ENCODE peak calls at places on chromosomes 12 and 14, in ten cellular contexts. U is NCI-H774; G is activated gamma-delta T cell treated with anti-CD3 and anti-CD28 coated beads, Interleukin-2, amount 50 U/mL, for 16 hours; C is GM03348; O is left cardiac atrium; F is AG20443; Z is mesothelial cell of epicardium; R is M059J; I is activated CD8-positive, alpha-beta memory T cell treated with anti-CD3 and anti-CD28 coated beads, Interleukin-2, amount 50 U/mL, for 4 hours; D is stimulated activated CD4-positive, alpha-beta T cell treated with anti-CD3 and anti-CD28 coated beads, TNF-alpha, amount 100 ng/mL, for 24 hours. P is an unnamed sample.

GRCh38 chr14:50955373-50956043 is 11.2 kb upstream of the PYGL start:
- DNase-seq in U (no peak), G (no peak), C (peak), O (peak), F (peak), Z (no peak), R (peak), I (no peak), D (peak), P (no peak)

GRCh38 chr12:120115692-120116442 is 686 bp downstream of the RAB35 start:
- DNase-seq in U (no peak), G (no peak), C (no peak), O (peak), F (no peak), Z (no peak), R (peak), I (no peak), D (peak), P (no peak)

GRCh38 chr14:76870146-76870545 is 43.9 kb downstream of the LRRC74A start:
- DNase-seq in U (no peak), G (no peak), C (no peak), O (no peak), F (no peak), Z (no peak), R (peak), I (no peak), D (no peak), P (no peak)

GRCh38 chr12:122232691-122233090 is 6.8 kb upstream of the DIABLO start:
- DNase-seq in U (no peak), G (no peak), C (no peak), O (no peak), F (no peak), Z (no peak), R (no peak), I (no peak), D (no peak), P (no peak)

GRCh38 chr14:104702673-104703072 is 13.3 kb downstream of the INF2 start:
- DNase-seq in U (no peak), G (no peak), C (no peak), O (no peak), F (no peak), Z (no peak), R (no peak), I (no peak), D (no peak), P (no peak)

GRCh38 chr12:57609781-57610552 is 1.3 kb upstream of the ARHGEF25 start:
- DNase-seq in U (no peak), G (no peak), C (no peak), O (no peak), F (no peak), Z (no peak), R (no peak), I (no peak), D (no peak), P (no peak)

GRCh38 chr12:54032627-54033100 is at the start of gene HOXC5:
- DNase-seq in U (peak), G (peak), C (peak), O (no peak), F (peak), Z (peak), R (peak), I (peak), D (peak), P (peak)

GRCh38 chr12:123571343-123571813 is 13.0 kb upstream of the TMED2 start:
- DNase-seq in U (no peak), G (no peak), C (peak), O (peak), F (peak), Z (no peak), R (peak), I (no peak), D (no peak), P (no peak)

GRCh38 chr14:50003213-50004021 is 110.5 kb downstream of the ARF6 start:
- DNase-seq in U (no peak), G (peak), C (peak), O (peak), F (peak), Z (peak), R (peak), I (peak), D (peak), P (no peak)

GRCh38 chr14:96661244-96661969 is 135.8 kb upstream of the VRK1 start:
- DNase-seq in U (no peak), G (no peak), C (no peak), O (no peak), F (no peak), Z (no peak), R (no peak), I (no peak), D (no peak), P (no peak)

GRCh38 chr14:36658091-36659009 is 3.3 kb upstream of the PAX9 start:
- DNase-seq in U (no peak), G (no peak), C (no peak), O (no peak), F (no peak), Z (no peak), R (no peak), I (no peak), D (no peak), P (no peak)

GRCh38 chr12:53229454-53229853 is 2.6 kb downstream of the RARG start:
- DNase-seq in U (no peak), G (no peak), C (no peak), O (peak), F (no peak), Z (no peak), R (no peak), I (no peak), D (no peak), P (no peak)

GRCh38 chr12:46266382-46266791 is 2.5 kb downstream of the SLC38A1 start:
- DNase-seq in U (no peak), G (peak), C (no peak), O (no peak), F (no peak), Z (no peak), R (peak), I (peak), D (peak), P (no peak)

GRCh38 chr14:43132441-43132840 is 1374.6 kb downstream of the FSCB start:
- DNase-seq in U (no peak), G (no peak), C (no peak), O (no peak), F (no peak), Z (no peak), R (no peak), I (no peak), D (no peak), P (no peak)